ENCODE peak calls at places on chromosomes 4 and X, in ten cellular contexts. One of them, this sample, is unnamed.

GRCh38 chrX:22105231-22105630 is 73.1 kb downstream of the PHEX start:
- DNase-seq in hepatocyte: no peak
- DNase-seq in IMR-90: peak
- DNase-seq in HCT116: no peak
- DNase-seq in upper lobe of right lung: no peak
- DNase-seq in coronary artery: no peak
- DNase-seq in dorsolateral prefrontal cortex: no peak
- DNase-seq in bronchial epithelial cell: no peak
- DNase-seq in uterus: peak
- DNase-seq in ovary: no peak
- DNase-seq in this sample: no peak

GRCh38 chrX:14267224-14267623 is 237.5 kb upstream of the GEMIN8 start:
- DNase-seq in hepatocyte: peak
- DNase-seq in IMR-90: no peak
- DNase-seq in HCT116: no peak
- DNase-seq in upper lobe of right lung: no peak
- DNase-seq in coronary artery: no peak
- DNase-seq in dorsolateral prefrontal cortex: no peak
- DNase-seq in bronchial epithelial cell: no peak
- DNase-seq in uterus: no peak
- DNase-seq in ovary: no peak
- DNase-seq in this sample: no peak

GRCh38 chr4:138113819-138114415 is 128.2 kb downstream of the SLC7A11 start:
- DNase-seq in hepatocyte: no peak
- DNase-seq in IMR-90: peak
- DNase-seq in HCT116: no peak
- DNase-seq in upper lobe of right lung: no peak
- DNase-seq in coronary artery: no peak
- DNase-seq in dorsolateral prefrontal cortex: no peak
- DNase-seq in bronchial epithelial cell: peak
- DNase-seq in uterus: no peak
- DNase-seq in ovary: no peak
- DNase-seq in this sample: no peak

GRCh38 chrX:120561634-120562568 is 1.1 kb upstream of the CUL4B start:
- DNase-seq in hepatocyte: no peak
- DNase-seq in IMR-90: no peak
- DNase-seq in HCT116: no peak
- DNase-seq in upper lobe of right lung: no peak
- DNase-seq in coronary artery: no peak
- DNase-seq in dorsolateral prefrontal cortex: no peak
- DNase-seq in bronchial epithelial cell: no peak
- DNase-seq in uterus: no peak
- DNase-seq in ovary: no peak
- DNase-seq in this sample: no peak

GRCh38 chr4:123116412-123116811 is 194.0 kb upstream of the NUDT6 start:
- DNase-seq in hepatocyte: no peak
- DNase-seq in IMR-90: peak
- DNase-seq in HCT116: no peak
- DNase-seq in upper lobe of right lung: no peak
- DNase-seq in coronary artery: no peak
- DNase-seq in dorsolateral prefrontal cortex: no peak
- DNase-seq in bronchial epithelial cell: no peak
- DNase-seq in uterus: no peak
- DNase-seq in ovary: no peak
- DNase-seq in this sample: peak

GRCh38 chr4:8353912-8354453 is 84.4 kb downstream of the HTRA3 start:
- DNase-seq in hepatocyte: no peak
- DNase-seq in IMR-90: peak
- DNase-seq in HCT116: no peak
- DNase-seq in upper lobe of right lung: peak
- DNase-seq in coronary artery: no peak
- DNase-seq in dorsolateral prefrontal cortex: peak
- DNase-seq in bronchial epithelial cell: no peak
- DNase-seq in uterus: peak
- DNase-seq in ovary: no peak
- DNase-seq in this sample: no peak

GRCh38 chr4:183057255-183057654 is 41.8 kb upstream of the WWC2 start:
- DNase-seq in hepatocyte: no peak
- DNase-seq in IMR-90: no peak
- DNase-seq in HCT116: no peak
- DNase-seq in upper lobe of right lung: no peak
- DNase-seq in coronary artery: no peak
- DNase-seq in dorsolateral prefrontal cortex: no peak
- DNase-seq in bronchial epithelial cell: no peak
- DNase-seq in uterus: no peak
- DNase-seq in ovary: no peak
- DNase-seq in this sample: peak

GRCh38 chr4:139521764-139522373 is 34.1 kb downstream of the SETD7 start:
- DNase-seq in hepatocyte: no peak
- DNase-seq in IMR-90: no peak
- DNase-seq in HCT116: no peak
- DNase-seq in upper lobe of right lung: no peak
- DNase-seq in coronary artery: no peak
- DNase-seq in dorsolateral prefrontal cortex: no peak
- DNase-seq in bronchial epithelial cell: no peak
- DNase-seq in uterus: no peak
- DNase-seq in ovary: no peak
- DNase-seq in this sample: no peak

GRCh38 chr4:14143892-14144291 is 516.4 kb upstream of the BOD1L1 start:
- DNase-seq in hepatocyte: no peak
- DNase-seq in IMR-90: peak
- DNase-seq in HCT116: no peak
- DNase-seq in upper lobe of right lung: no peak
- DNase-seq in coronary artery: no peak
- DNase-seq in dorsolateral prefrontal cortex: no peak
- DNase-seq in bronchial epithelial cell: peak
- DNase-seq in uterus: no peak
- DNase-seq in ovary: no peak
- DNase-seq in this sample: no peak

GRCh38 chrX:129955682-129956081 is 26.8 kb upstream of the BCORL1 start:
- DNase-seq in hepatocyte: no peak
- DNase-seq in IMR-90: no peak
- DNase-seq in HCT116: no peak
- DNase-seq in upper lobe of right lung: no peak
- DNase-seq in coronary artery: no peak
- DNase-seq in dorsolateral prefrontal cortex: no peak
- DNase-seq in bronchial epithelial cell: no peak
- DNase-seq in uterus: no peak
- DNase-seq in ovary: no peak
- DNase-seq in this sample: no peak

GRCh38 chrX:150731795-150732194 is 38.6 kb downstream of the MTMR1 start:
- DNase-seq in hepatocyte: no peak
- DNase-seq in IMR-90: peak
- DNase-seq in HCT116: no peak
- DNase-seq in upper lobe of right lung: no peak
- DNase-seq in coronary artery: no peak
- DNase-seq in dorsolateral prefrontal cortex: no peak
- DNase-seq in bronchial epithelial cell: peak
- DNase-seq in uterus: no peak
- DNase-seq in ovary: no peak
- DNase-seq in this sample: no peak

GRCh38 chrX:276588-277171 is 4.5 kb upstream of the PLCXD1 start:
- DNase-seq in hepatocyte: peak
- DNase-seq in IMR-90: peak
- DNase-seq in HCT116: no peak
- DNase-seq in upper lobe of right lung: peak
- DNase-seq in coronary artery: no peak
- DNase-seq in dorsolateral prefrontal cortex: peak
- DNase-seq in bronchial epithelial cell: peak
- DNase-seq in uterus: no peak
- DNase-seq in ovary: no peak
- DNase-seq in this sample: peak

DNA sequence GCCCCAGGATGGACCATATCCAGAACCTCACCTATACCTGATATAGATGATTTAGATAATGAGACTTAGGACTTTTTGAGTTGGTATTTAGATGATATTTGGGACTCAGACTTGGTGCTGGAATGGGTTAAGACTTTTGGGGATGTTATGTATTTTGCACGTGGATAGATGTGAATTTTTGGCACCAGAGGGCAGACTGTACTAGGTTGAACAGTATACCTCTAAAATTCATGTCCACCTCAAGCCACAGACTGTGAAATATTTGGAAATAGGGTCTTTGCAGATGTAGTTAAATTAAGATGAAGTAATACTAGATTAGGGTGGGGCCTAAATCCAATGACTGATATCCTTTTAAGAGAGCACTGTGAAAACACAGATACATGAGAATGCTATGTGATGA is 15.6 kb downstream of the RBM41 start:
- DNase-seq in hepatocyte: no peak
- DNase-seq in IMR-90: peak
- DNase-seq in HCT116: no peak
- DNase-seq in upper lobe of right lung: no peak
- DNase-seq in coronary artery: no peak
- DNase-seq in dorsolateral prefrontal cortex: no peak
- DNase-seq in bronchial epithelial cell: peak
- DNase-seq in uterus: no peak
- DNase-seq in ovary: no peak
- DNase-seq in this sample: no peak
- TF ChIP-seq CTCF in hepatocyte: peak
- TF ChIP-seq CTCF in IMR-90: peak
- TF ChIP-seq CTCF in HCT116: peak
- TF ChIP-seq CTCF in upper lobe of right lung: no peak
- TF ChIP-seq CTCF in coronary artery: no peak
- TF ChIP-seq CTCF in dorsolateral prefrontal cortex: no peak
- TF ChIP-seq CTCF in bronchial epithelial cell: peak
- TF ChIP-seq CTCF in uterus: no peak
- TF ChIP-seq CTCF in ovary: no peak
- TF ChIP-seq CTCF in this sample: peak

DNA sequence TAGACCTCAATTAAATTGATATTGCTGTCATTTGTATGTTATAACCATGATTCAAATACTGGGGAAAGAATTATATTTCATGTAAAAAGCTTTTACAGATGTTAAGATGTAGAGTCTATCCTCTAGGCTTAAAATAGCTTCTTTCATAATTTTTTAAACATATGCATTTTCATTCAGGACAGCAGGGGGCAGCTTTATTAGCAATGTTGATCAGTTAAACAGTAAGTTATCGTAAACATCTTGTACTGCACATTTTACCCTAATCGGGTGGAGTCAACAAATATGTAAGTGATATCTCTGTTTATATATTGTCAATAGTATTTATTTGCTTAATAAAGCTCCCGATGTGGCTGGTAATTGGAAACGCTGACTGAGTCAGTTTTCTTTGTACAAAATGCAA is 142.5 kb upstream of the MED14 start:
- DNase-seq in hepatocyte: no peak
- DNase-seq in IMR-90: peak
- DNase-seq in HCT116: peak
- DNase-seq in upper lobe of right lung: no peak
- DNase-seq in coronary artery: no peak
- DNase-seq in dorsolateral prefrontal cortex: no peak
- DNase-seq in bronchial epithelial cell: peak
- DNase-seq in uterus: no peak
- DNase-seq in ovary: no peak
- DNase-seq in this sample: no peak
- H3K4me3 ChIP-seq in hepatocyte: no peak
- H3K4me3 ChIP-seq in IMR-90: no peak
- H3K4me3 ChIP-seq in HCT116: no peak
- H3K4me3 ChIP-seq in upper lobe of right lung: no peak
- H3K4me3 ChIP-seq in coronary artery: peak
- H3K4me3 ChIP-seq in dorsolateral prefrontal cortex: no peak
- H3K4me3 ChIP-seq in bronchial epithelial cell: no peak
- H3K4me3 ChIP-seq in uterus: no peak
- H3K4me3 ChIP-seq in ovary: no peak
- H3K4me3 ChIP-seq in this sample: no peak

GRCh38 chr4:167233523-167234387 is 539 bp downstream of the SPOCK3 start:
- DNase-seq in hepatocyte: peak
- DNase-seq in IMR-90: no peak
- DNase-seq in HCT116: no peak
- DNase-seq in upper lobe of right lung: peak
- DNase-seq in coronary artery: no peak
- DNase-seq in dorsolateral prefrontal cortex: peak
- DNase-seq in bronchial epithelial cell: peak
- DNase-seq in uterus: no peak
- DNase-seq in ovary: no peak
- DNase-seq in this sample: no peak
- TF ChIP-seq CTCF in hepatocyte: no peak
- TF ChIP-seq CTCF in IMR-90: no peak
- TF ChIP-seq CTCF in HCT116: no peak
- TF ChIP-seq CTCF in upper lobe of right lung: no peak
- TF ChIP-seq CTCF in coronary artery: no peak
- TF ChIP-seq CTCF in dorsolateral prefrontal cortex: peak
- TF ChIP-seq CTCF in bronchial epithelial cell: no peak
- TF ChIP-seq CTCF in uterus: no peak
- TF ChIP-seq CTCF in ovary: no peak
- TF ChIP-seq CTCF in this sample: peak

DNA sequence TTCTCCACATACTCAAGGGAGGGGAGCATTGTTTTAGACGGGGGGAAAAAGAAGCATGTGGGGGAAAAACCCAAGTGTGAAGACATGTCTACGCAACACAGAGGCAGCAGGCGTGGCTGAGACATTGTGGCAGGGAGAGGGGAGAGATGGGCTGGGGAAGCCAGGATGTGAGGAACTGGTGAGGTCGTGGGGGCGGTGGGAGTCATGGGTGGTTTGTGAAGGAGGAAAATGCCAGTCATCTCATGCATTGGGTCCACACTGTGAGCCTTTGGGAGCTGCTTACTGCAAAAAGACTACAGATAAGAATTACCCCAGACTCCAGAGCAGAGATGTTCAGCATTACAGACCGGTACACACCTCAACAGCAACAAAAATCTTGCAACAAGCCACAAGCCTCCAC is 2.1 kb downstream of the JAKMIP1 start:
- DNase-seq in hepatocyte: no peak
- DNase-seq in IMR-90: no peak
- DNase-seq in HCT116: no peak
- DNase-seq in upper lobe of right lung: no peak
- DNase-seq in coronary artery: no peak
- DNase-seq in dorsolateral prefrontal cortex: no peak
- DNase-seq in bronchial epithelial cell: no peak
- DNase-seq in uterus: no peak
- DNase-seq in ovary: no peak
- DNase-seq in this sample: no peak
- H3K4me3 ChIP-seq in hepatocyte: no peak
- H3K4me3 ChIP-seq in IMR-90: no peak
- H3K4me3 ChIP-seq in HCT116: no peak
- H3K4me3 ChIP-seq in upper lobe of right lung: no peak
- H3K4me3 ChIP-seq in coronary artery: peak
- H3K4me3 ChIP-seq in dorsolateral prefrontal cortex: no peak
- H3K4me3 ChIP-seq in bronchial epithelial cell: no peak
- H3K4me3 ChIP-seq in uterus: no peak
- H3K4me3 ChIP-seq in ovary: no peak
- H3K4me3 ChIP-seq in this sample: no peak